ENCODE peak calls at places on chromosomes 16 and 17, in four cellular contexts. One of them, this sample, is unnamed.
A peak's percentile ranks its signal among the peaks of the same experiment; 100 is the strongest.

GRCh38 chr17:65918921-65919546 is 272.9 kb downstream of the CEP112 start:
- DNase-seq in psoas muscle: no peak
- DNase-seq in ovary: no peak
- DNase-seq in breast epithelium: no peak
- DNase-seq in this sample: no peak

GRCh38 chr16:19574625-19575024 is 19.1 kb downstream of the VPS35L start:
- DNase-seq in psoas muscle: no peak
- DNase-seq in ovary: no peak
- DNase-seq in breast epithelium: no peak
- DNase-seq in this sample: no peak

GRCh38 chr17:45437461-45438283 is 5.0 kb upstream of the ARHGAP27 start:
- DNase-seq in psoas muscle: no peak
- DNase-seq in ovary: no peak
- DNase-seq in breast epithelium: no peak
- DNase-seq in this sample: no peak

GRCh38 chr17:43728081-43728480 is 30.5 kb downstream of the SOST start:
- DNase-seq in psoas muscle: no peak
- DNase-seq in ovary: no peak
- DNase-seq in breast epithelium: no peak
- DNase-seq in this sample: no peak

GRCh38 chr17:13476722-13477121 is 125.0 kb downstream of the HS3ST3A1 start:
- DNase-seq in psoas muscle: no peak
- DNase-seq in ovary: no peak
- DNase-seq in breast epithelium: no peak
- DNase-seq in this sample: no peak

GRCh38 chr16:84761448-84762368 is 58.1 kb upstream of the CRISPLD2 start:
- DNase-seq in psoas muscle: no peak
- DNase-seq in ovary: no peak
- DNase-seq in breast epithelium: no peak
- DNase-seq in this sample: no peak

GRCh38 chr17:81599719-81600486 is 37.0 kb downstream of the NPLOC4 start:
- DNase-seq in psoas muscle: no peak
- DNase-seq in ovary: no peak
- DNase-seq in breast epithelium: no peak
- DNase-seq in this sample: peak; percentile 77

GRCh38 chr17:67549787-67550186 is 167.9 kb upstream of the NOL11 start:
- DNase-seq in psoas muscle: peak; percentile 21
- DNase-seq in ovary: no peak
- DNase-seq in breast epithelium: no peak
- DNase-seq in this sample: no peak

GRCh38 chr16:13269359-13269758 is 368.0 kb downstream of the SHISA9 start:
- DNase-seq in psoas muscle: no peak
- DNase-seq in ovary: no peak
- DNase-seq in breast epithelium: no peak
- DNase-seq in this sample: no peak

DNA sequence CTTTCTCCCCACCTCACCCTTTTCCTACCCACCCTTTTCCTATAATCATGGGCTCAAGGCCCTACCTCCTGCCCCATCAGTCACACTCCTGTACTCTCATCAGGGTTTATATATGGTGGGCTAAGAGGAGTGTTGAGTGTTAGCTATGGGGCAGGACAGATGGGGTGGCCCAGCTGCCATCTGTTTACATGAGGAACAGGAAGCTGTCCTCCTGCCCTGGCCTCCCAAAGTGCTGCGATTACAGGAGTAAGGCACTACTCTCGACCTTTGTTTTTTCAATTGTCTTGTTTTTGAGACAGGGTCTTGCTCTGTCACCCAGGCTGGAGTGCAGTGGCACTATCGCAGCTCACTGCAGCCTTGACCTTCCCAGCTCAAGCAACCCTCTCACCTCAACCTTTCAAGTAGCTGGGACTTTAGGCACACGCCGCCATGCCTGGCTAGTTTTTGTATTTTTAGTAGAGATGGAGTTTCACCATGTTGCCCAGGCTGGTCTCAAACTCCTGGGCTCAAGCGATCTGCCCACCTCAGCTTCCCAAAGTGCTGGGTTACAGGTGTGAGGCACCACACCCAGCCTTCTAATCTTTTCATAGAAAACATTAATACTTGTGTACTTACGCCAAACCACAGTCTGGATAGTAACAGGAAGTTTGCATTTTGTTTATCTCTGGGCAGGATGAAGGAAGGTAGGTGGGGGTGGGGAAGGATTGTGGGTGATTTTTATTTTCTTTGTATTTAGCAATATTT is 1.6 kb downstream of the TRADD start:
- DNase-seq in psoas muscle: no peak
- DNase-seq in ovary: no peak
- DNase-seq in breast epithelium: no peak
- DNase-seq in this sample: no peak
- H3K4me3 ChIP-seq in psoas muscle: no peak overlapping the region
- H3K4me3 ChIP-seq in ovary: no peak overlapping the region
- H3K4me3 ChIP-seq in breast epithelium: no peak overlapping the region
- H3K4me3 ChIP-seq in this sample: no peak overlapping the region

DNA sequence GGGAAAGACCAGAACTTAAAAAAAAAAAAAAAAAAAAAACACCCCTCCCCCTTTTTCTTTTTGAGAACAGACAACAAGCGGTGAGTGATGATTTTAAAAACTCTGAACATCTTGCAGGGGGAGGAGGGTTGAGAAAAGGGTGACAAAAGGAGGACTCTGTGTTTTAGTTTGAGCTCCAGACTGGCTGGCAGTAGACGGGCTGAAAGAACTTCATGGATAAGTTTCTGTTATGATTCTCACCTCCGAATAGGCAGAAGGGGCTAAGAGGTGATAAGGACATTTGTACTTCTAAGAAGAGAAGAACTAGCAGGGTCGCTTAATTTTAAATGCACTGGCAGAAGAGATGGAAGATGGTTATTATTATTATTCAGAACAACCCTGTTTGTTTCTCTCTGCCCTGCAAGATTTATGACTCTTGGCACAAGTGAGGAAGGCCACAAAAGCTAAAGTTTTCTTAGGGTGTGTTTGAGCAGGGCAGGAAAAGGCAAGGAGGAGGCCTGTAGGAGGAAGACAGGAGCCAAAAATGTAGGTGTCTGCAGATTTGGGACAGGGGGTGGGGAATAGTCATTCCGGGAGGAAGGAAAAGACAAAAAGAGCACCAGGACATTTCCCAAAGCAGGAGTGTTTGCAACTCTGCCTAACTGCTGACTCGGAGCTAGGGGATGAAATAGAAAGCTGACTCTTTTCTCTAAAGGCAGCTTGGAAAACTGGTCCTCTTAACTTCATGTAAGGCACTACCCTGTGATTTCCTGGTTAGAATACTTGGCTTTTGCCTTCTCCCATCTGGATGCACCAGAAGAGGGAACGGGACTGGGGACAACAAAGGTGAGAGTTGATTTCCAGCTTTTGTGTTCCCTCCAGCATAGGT is 11.9 kb upstream of the HOXB2 start:
- DNase-seq in psoas muscle: no peak
- DNase-seq in ovary: no peak
- DNase-seq in breast epithelium: no peak
- DNase-seq in this sample: no peak
- H3K27me3 ChIP-seq in psoas muscle: no peaks in the 10 kb centered on the region
- H3K27me3 ChIP-seq in ovary: peaks cover 3% of the 10 kb centered on the region
- H3K27me3 ChIP-seq in breast epithelium: no peaks in the 10 kb centered on the region
- H3K27me3 ChIP-seq in this sample: peaks cover 43% of the 10 kb centered on the region

GRCh38 chr17:38425744-38426143 is 2.5 kb upstream of the ARHGAP23 start:
- DNase-seq in psoas muscle: no peak
- DNase-seq in ovary: no peak
- DNase-seq in breast epithelium: no peak
- DNase-seq in this sample: no peak
- H3K4me3 ChIP-seq in psoas muscle: no peak overlapping the region
- H3K4me3 ChIP-seq in ovary: no peak overlapping the region
- H3K4me3 ChIP-seq in breast epithelium: no peak overlapping the region
- H3K4me3 ChIP-seq in this sample: no peak overlapping the region

DNA sequence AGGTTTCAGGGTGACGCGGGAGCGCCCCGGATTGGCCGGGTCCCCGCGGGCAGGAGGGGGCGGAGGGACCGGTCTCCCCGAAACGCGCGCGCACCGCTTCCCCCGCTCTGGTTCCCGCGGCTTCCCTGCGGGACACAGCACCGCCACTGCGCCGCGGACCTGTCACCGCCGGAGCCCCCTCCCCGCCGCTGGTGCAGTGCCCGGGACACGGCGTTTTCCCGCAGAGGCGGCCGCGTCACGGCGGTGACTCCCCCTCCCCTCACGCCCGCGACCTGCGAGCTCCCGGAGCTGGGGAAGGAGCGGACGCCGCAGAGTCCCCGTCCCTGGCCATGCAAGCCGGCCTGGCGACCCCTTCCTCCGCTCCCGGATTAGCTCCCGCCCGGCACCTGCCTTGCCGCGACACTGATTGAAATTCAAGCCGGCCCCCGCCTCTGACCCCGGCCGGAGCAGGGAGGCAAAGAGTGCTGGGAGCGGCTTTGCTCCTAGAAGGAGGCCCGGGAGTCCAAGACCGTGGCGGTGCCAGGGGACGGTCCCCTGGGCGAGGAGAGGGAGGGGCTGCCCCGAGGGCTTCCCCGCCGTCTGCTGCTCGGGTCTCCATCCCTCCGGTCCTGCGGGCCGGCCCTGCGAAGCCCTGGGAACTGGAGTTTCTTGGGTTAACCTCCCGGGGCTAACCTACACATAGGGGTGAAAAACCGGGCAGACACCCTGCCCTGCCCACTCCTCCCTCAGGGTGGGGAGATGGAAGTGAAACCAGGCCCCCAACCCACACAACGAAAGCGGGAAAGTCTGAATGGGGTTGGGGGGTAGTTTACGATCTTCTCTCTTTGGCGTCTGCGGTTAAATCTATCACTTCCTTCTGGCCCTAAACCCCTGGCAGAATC is 997 bp downstream of the RHBDL3 start:
- DNase-seq in psoas muscle: no peak
- DNase-seq in ovary: peak; percentile 42
- DNase-seq in breast epithelium: no peak
- DNase-seq in this sample: no peak
- H3K27me3 ChIP-seq in psoas muscle: peaks cover 24% of the 10 kb centered on the region
- H3K27me3 ChIP-seq in ovary: no peaks in the 10 kb centered on the region
- H3K27me3 ChIP-seq in breast epithelium: no peaks in the 10 kb centered on the region
- H3K27me3 ChIP-seq in this sample: peaks cover 34% of the 10 kb centered on the region